ENCODE peak calls at places on chromosomes 6 and 20, in nine cellular contexts. A, I, C, P, N, V, U, Y and G are unnamed samples.

GRCh38 chr6:47064274-47064673 is 22.1 kb upstream of the ADGRF1 start:
- DNase-seq in A (no peak), I (no peak), C (no peak), P (no peak), N (no peak), V (no peak), U (no peak), Y (no peak), G (no peak)

GRCh38 chr6:7697820-7698623 is 27.9 kb upstream of the BMP6 start:
- DNase-seq in A (no peak), I (peak), C (no peak), P (peak), N (no peak), V (peak), U (peak), Y (no peak), G (no peak)

GRCh38 chr6:87276624-87277023 is 45.8 kb upstream of the SMIM8 start:
- DNase-seq in A (no peak), I (no peak), C (no peak), P (no peak), N (no peak), V (no peak), U (no peak), Y (no peak), G (no peak)

GRCh38 chr6:93423542-93423941 is 4.2 kb upstream of the EPHA7 start:
- DNase-seq in A (peak), I (no peak), C (peak), P (no peak), N (peak), V (no peak), U (no peak), Y (no peak), G (peak)

GRCh38 chr6:15793288-15793687 is 130.5 kb upstream of the DTNBP1 start:
- DNase-seq in A (no peak), I (peak), C (no peak), P (no peak), N (no peak), V (peak), U (peak), Y (no peak), G (no peak)

GRCh38 chr6:109783245-109783990 is 92.3 kb downstream of the FIG4 start:
- DNase-seq in A (no peak), I (peak), C (peak), P (no peak), N (peak), V (no peak), U (no peak), Y (no peak), G (no peak)

GRCh38 chr6:112877134-112878100 is 530.3 kb downstream of the RFPL4B start:
- DNase-seq in A (no peak), I (peak), C (no peak), P (no peak), N (no peak), V (peak), U (peak), Y (no peak), G (no peak)

GRCh38 chr6:16483315-16483875 is 245.0 kb downstream of the GMPR start:
- DNase-seq in A (no peak), I (no peak), C (no peak), P (no peak), N (no peak), V (no peak), U (no peak), Y (no peak), G (no peak)

GRCh38 chr20:33311989-33312388 is 29.0 kb downstream of the BPIFB1 start:
- DNase-seq in A (no peak), I (no peak), C (no peak), P (no peak), N (no peak), V (no peak), U (no peak), Y (no peak), G (no peak)

GRCh38 chr6:24064106-24064505 is 61.9 kb upstream of the NRSN1 start:
- DNase-seq in A (peak), I (no peak), C (peak), P (no peak), N (peak), V (no peak), U (no peak), Y (no peak), G (no peak)

GRCh38 chr6:219641-220198 is 72.6 kb upstream of the DUSP22 start:
- DNase-seq in A (no peak), I (peak), C (peak), P (peak), N (no peak), V (no peak), U (peak), Y (peak), G (no peak)

GRCh38 chr20:40506567-40506966 is 182.5 kb downstream of the MAFB start:
- DNase-seq in A (peak), I (peak), C (no peak), P (peak), N (no peak), V (no peak), U (peak), Y (peak), G (peak)
- TF ChIP-seq CTCF in A (no peak), I (no peak), C (no peak), P (no peak), N (no peak), V (no peak), U (peak), Y (no peak), G (no peak)

DNA sequence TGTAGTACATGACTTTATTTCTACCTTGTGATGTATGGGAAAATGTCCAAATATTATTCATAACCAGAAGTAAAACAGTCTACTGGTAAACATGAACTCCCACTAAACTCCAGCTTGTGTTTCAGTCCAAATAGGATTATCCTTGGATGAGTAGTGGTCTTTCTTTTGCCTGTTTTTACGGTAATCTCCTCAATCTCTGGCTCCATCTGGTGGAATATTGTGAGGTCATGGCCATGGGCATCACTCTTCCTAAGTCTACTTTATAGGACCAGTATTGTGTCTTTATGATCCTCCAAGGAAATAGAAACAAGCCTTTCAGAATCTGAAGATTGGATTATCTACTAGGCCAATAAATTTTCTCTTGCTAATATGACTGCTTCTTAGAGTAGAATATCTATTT is 505.0 kb downstream of the BMP2 start:
- DNase-seq in A (no peak), I (no peak), C (no peak), P (no peak), N (no peak), V (no peak), U (no peak), Y (no peak), G (no peak)
- TF ChIP-seq CTCF in A (no peak), I (no peak), C (peak), P (no peak), N (no peak), V (no peak), U (peak), Y (no peak), G (peak)

DNA sequence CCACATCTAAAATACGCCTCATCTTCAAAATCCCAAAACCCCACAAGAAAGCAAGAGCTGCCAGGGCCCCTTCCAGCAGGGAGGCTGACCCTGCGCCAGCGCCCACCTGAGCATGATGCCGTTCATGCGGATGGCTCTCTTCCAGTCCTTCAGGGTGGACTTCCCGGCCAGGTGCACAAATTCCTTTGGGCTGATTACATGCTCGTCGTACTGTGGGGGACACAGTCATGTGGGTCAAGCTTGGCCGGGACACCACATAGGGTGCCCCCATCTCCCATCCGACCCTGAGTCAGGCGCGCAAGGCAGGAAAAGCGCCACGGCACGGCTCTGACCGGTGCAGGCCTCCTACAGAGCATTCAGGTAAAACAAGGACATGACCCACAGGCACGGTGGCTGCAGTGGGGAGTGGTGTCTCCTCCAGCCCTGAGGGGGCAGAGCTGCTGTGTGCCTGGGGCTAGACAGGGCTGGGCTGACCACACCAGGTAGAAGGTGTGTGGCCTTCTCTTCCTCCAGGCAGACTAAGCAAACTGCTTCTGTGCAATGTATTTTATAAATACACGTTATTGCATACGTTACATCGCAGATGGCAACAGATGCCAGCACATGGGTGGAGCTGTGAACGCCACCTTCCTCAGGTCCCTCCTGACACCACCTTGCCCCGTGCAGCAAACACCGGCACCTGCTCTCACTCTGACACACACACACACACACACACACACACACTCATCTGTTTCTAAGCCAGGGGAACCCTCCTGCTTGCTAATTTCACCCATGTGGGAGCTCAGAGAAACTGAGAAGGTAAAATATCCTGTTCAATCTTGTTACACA is 23.8 kb upstream of the HELZ2 start:
- DNase-seq in A (no peak), I (no peak), C (no peak), P (no peak), N (no peak), V (no peak), U (no peak), Y (no peak), G (no peak)
- TF ChIP-seq CTCF in A (no peak), I (no peak), C (no peak), P (no peak), N (no peak), V (no peak), U (no peak), Y (no peak), G (no peak)

GRCh38 chr20:13665709-13666108 is 27.0 kb upstream of the TASP1 start:
- DNase-seq in A (no peak), I (no peak), C (no peak), P (no peak), N (no peak), V (no peak), U (no peak), Y (no peak), G (no peak)

GRCh38 chr20:13672657-13673056 is 33.9 kb upstream of the TASP1 start:
- DNase-seq in A (no peak), I (no peak), C (no peak), P (no peak), N (no peak), V (no peak), U (no peak), Y (no peak), G (no peak)

GRCh38 chr20:13671500-13672288 is 33.0 kb upstream of the TASP1 start:
- DNase-seq in A (no peak), I (peak), C (no peak), P (peak), N (no peak), V (peak), U (peak), Y (no peak), G (no peak)

DNA sequence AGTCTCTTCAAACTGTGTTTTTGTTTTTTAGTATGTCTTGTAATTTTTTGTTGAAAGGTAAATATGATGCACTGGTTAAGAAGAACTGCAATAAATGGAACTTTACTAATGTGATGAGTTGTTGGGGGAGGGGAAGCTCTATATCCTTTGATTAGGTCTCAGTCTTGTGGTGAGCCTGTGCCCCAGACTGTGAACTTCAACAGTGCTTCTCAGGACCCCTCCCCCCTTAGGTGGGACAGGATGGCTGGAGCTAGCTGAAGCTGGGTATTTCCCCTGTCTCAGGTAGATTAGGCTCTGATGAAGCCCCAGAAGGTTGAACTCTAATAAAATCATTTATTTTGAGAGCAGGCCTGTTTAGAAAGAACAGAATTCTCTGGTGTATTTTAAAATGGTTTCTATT is 31.4 kb upstream of the TASP1 start:
- DNase-seq in A (no peak), I (no peak), C (no peak), P (no peak), N (no peak), V (no peak), U (no peak), Y (no peak), G (no peak)
- TF ChIP-seq CTCF in A (no peak), I (no peak), C (no peak), P (no peak), N (no peak), V (no peak), U (no peak), Y (no peak), G (no peak)